ENCODE peak calls at places on chromosomes 11 and 22, in four cellular contexts. G is stomach, K is breast epithelium, Z is GM23338. C is an unnamed sample.

GRCh38 chr11:36015806-36016205 is 71.9 kb downstream of the LDLRAD3 start:
- DNase-seq in Z (no peak), K (no peak), G (no peak), C (no peak)

GRCh38 chr11:19698493-19699292 is 13.9 kb upstream of the NAV2 start:
- DNase-seq in K (no peak), G (no peak), Z (no peak), C (no peak)

GRCh38 chr11:131943296-131943695 is 572.9 kb downstream of the NTM start:
- DNase-seq in K (no peak), G (no peak), Z (no peak), C (no peak)

GRCh38 chr22:27032121-27032761 is 374.9 kb downstream of the MIAT start:
- DNase-seq in Z (peak), K (no peak), G (no peak), C (peak)

GRCh38 chr22:37045958-37046357 is 5.6 kb upstream of the KCTD17 start:
- DNase-seq in Z (peak), K (no peak), G (no peak), C (no peak)

GRCh38 chr11:73308963-73309960 is 1.2 kb downstream of the ARHGEF17 start:
- DNase-seq in K (peak), G (peak), Z (peak), C (peak)

GRCh38 chr11:73510877-73511276 is 87.0 kb downstream of the FAM168A start:
- DNase-seq in Z (no peak), G (no peak), K (no peak), C (no peak)

GRCh38 chr11:69948256-69949141 is 129.3 kb upstream of the FGF3 start:
- DNase-seq in Z (peak), K (no peak), G (peak), C (no peak)

GRCh38 chr11:64313491-64314145 is 3.7 kb downstream of the TRMT112 start:
- DNase-seq in Z (no peak), G (no peak), K (no peak), C (no peak)

DNA sequence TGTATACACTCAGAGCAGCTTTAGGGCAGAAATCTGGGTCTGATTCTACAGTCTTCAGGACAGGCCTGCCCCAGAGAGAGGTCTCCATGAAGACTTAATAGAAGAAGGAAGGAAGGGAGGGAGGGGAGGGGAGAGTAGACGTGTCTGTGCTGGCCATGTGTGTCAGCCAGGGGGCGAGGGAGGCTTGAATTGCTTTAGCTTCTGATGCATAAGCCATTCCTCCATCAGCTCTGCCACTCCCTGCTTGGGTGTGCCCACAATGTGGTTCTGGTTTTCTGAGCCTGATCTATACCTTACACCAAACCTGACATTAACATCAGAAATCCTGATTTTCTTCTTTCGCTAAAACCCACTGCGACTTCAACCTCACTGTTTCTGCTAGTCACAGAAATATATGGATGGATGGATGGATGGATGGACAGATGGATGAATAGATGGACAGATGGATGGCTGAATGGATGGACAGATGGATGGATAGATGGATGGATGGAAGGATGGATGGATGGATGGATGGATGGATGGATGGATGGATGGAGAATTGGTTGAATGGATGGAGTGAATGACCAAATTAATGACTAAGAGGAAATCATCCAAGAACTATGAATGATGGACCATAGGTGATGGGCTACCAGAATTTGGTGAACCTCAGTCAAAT is 56.5 kb upstream of the PRDM11 start:
- DNase-seq in G (no peak), Z (peak), K (no peak), C (no peak)
- TF ChIP-seq CTCF in G (no peak), Z (peak), K (no peak), C (no peak)

GRCh38 chr11:44855138-44855849 is 95.4 kb downstream of the TP53I11 start:
- DNase-seq in Z (no peak), K (no peak), G (no peak), C (no peak)
- H3K27ac ChIP-seq in Z (no peak), K (no peak), G (no peak), C (no peak)

DNA sequence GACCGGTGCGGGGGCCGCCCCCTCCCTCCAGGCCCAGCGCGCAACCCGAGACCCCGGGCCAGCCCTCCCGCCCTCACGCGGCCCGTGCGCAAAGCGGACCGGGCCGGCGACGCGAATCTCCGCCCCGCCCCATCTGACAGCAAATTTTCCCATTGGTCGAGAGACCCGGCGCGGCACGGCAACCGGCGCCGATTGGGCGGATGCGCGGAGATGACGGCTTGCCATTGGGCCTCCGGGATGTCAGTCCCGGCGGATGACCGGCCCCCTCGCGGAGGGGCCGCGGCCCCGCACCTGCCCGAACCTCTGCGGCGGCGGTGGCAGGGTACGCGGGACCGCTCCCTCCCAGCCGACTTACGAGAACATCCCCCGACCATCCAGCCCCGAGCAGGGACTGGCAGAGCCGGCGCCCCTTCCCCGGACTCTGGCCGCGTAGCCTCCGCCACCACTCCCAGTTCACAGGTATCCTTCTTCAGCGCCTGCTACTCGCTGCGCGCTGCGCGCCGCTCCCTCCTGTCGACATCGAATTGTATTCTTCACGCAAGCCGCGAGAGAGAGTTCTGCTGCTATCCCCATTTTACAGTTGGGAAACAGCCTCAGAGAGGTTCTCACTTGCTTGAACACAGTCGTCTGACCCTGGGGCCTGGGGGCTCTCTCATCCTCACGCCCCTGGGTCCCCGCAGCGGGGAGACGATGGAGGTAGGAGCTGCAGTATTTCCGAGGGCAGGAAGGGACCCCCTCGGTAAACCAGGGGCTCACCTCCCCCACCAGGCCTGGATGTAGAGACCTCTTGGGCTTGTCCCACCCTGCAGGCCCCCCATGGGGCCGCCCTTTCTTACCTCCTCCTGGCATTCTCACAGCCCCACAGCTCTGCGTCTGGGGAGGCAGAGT is at the start of gene ARVCF:
- DNase-seq in K (peak), Z (peak), G (peak), C (peak)
- TF ChIP-seq POLR2AphosphoS5 in K (no peak), Z (peak), G (no peak), C (peak)

GRCh38 chr22:39520874-39521857 is 804 bp downstream of the ATF4 start:
- DNase-seq in K (peak), G (peak), Z (peak), C (peak)

GRCh38 chr22:39518996-39519680 is 1.2 kb upstream of the ATF4 start:
- DNase-seq in K (no peak), Z (no peak), G (no peak), C (no peak)

GRCh38 chr22:39518124-39518786 is 2.1 kb upstream of the ATF4 start:
- DNase-seq in Z (no peak), G (no peak), K (no peak), C (no peak)

GRCh38 chr22:39520054-39520873 is at the start of gene ATF4:
- DNase-seq in Z (peak), G (peak), K (peak), C (peak)

DNA sequence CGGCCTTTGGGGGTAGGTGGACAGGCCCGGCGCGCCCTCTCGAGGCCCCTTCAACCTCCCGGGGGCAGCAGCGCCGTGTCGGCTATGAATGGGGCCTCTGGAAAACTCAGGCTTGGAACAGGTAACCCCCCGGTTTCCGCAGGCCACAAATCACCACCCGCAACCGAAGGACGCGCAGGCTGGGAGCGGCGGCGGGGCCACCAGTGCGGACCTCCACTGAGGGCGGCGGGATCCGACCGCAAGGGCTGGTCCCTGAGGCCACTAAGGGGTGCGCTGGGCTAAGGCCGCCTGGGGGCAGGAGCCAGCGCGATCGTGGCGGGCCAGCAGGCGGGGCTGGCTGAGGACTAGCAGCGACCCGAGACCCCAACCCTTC is 695 bp upstream of the ATF4 start:
- DNase-seq in G (peak), Z (peak), K (no peak), C (peak)
- TF ChIP-seq CTCF in G (no peak), Z (peak), K (no peak), C (peak)

GRCh38 chr11:71452354-71453020 is 516 bp upstream of the NADSYN1 start:
- DNase-seq in K (no peak), G (peak), Z (peak), C (peak)

GRCh38 chr11:71453021-71453910 is at the start of gene NADSYN1:
- DNase-seq in K (peak), Z (peak), G (peak), C (peak)

GRCh38 chr11:71451596-71452353 is 1.2 kb upstream of the NADSYN1 start:
- DNase-seq in G (no peak), K (no peak), Z (peak), C (no peak)

GRCh38 chr11:71454470-71455113 is 1.6 kb downstream of the NADSYN1 start:
- DNase-seq in G (no peak), K (no peak), Z (no peak), C (no peak)

GRCh38 chr11:71453911-71454304 is 905 bp downstream of the NADSYN1 start:
- DNase-seq in Z (no peak), G (no peak), K (no peak), C (no peak)
- H3K27ac ChIP-seq in Z (no peak), G (peak), K (no peak), C (no peak)

GRCh38 chr22:50114221-50114981 is 24.6 kb downstream of the MOV10L1 start:
- DNase-seq in K (no peak), Z (no peak), G (no peak), C (no peak)
- TF ChIP-seq POLR2AphosphoS5 in K (no peak), Z (no peak), G (no peak), C (no peak)

GRCh38 chr22:32518848-32519247 is 44.2 kb downstream of the FBXO7 start:
- DNase-seq in Z (peak), G (no peak), K (no peak), C (no peak)
- TF ChIP-seq CTCF in Z (peak), G (no peak), K (no peak), C (no peak)